ENCODE peak calls at places on chromosomes 5 and 9, in six cellular contexts. One of them, this sample, is unnamed.

GRCh38 chr9:133954862-133955529 is 37.1 kb downstream of the VAV2 start:
- DNase-seq in chondrocyte: peak; percentile 70
- DNase-seq in HFFc6: no peak
- DNase-seq in thyroid gland: no peak
- DNase-seq in Caco-2: no peak
- DNase-seq in lower leg skin: no peak
- DNase-seq in this sample: no peak

GRCh38 chr9:130200038-130200979 is 28.1 kb downstream of the NCS1 start:
- DNase-seq in chondrocyte: no peak
- DNase-seq in HFFc6: no peak
- DNase-seq in thyroid gland: peak; percentile 86
- DNase-seq in Caco-2: no peak
- DNase-seq in lower leg skin: no peak
- DNase-seq in this sample: no peak

GRCh38 chr9:35464056-35465025 is 25.6 kb upstream of the RUSC2 start:
- DNase-seq in chondrocyte: no peak
- DNase-seq in HFFc6: no peak
- DNase-seq in thyroid gland: no peak
- DNase-seq in Caco-2: no peak
- DNase-seq in lower leg skin: no peak
- DNase-seq in this sample: no peak

GRCh38 chr9:76472925-76473324 is 13.9 kb downstream of the GCNT1 start:
- DNase-seq in chondrocyte: no peak
- DNase-seq in HFFc6: no peak
- DNase-seq in thyroid gland: no peak
- DNase-seq in Caco-2: no peak
- DNase-seq in lower leg skin: no peak
- DNase-seq in this sample: no peak

GRCh38 chr5:73295447-73295846 is 122.5 kb downstream of the TMEM174 start:
- DNase-seq in chondrocyte: no peak
- DNase-seq in HFFc6: no peak
- DNase-seq in thyroid gland: no peak
- DNase-seq in Caco-2: no peak
- DNase-seq in lower leg skin: no peak
- DNase-seq in this sample: no peak

GRCh38 chr9:109108318-109108717 is 11.4 kb downstream of the TMEM245 start:
- DNase-seq in chondrocyte: no peak
- DNase-seq in HFFc6: peak; percentile 36
- DNase-seq in thyroid gland: no peak
- DNase-seq in Caco-2: no peak
- DNase-seq in lower leg skin: no peak
- DNase-seq in this sample: no peak

GRCh38 chr9:125343518-125344284 is 82.1 kb downstream of the GAPVD1 start:
- DNase-seq in chondrocyte: no peak
- DNase-seq in HFFc6: peak; percentile 60
- DNase-seq in thyroid gland: peak; percentile 6
- DNase-seq in Caco-2: no peak
- DNase-seq in lower leg skin: no peak
- DNase-seq in this sample: no peak

GRCh38 chr9:37592108-37592951 is at the start of gene TOMM5:
- DNase-seq in chondrocyte: peak; percentile 97
- DNase-seq in HFFc6: peak; percentile 94
- DNase-seq in thyroid gland: peak; percentile 95
- DNase-seq in Caco-2: peak; percentile 96
- DNase-seq in lower leg skin: peak; percentile 92
- DNase-seq in this sample: peak; percentile 68

GRCh38 chr9:127585161-127585750 is 26.8 kb upstream of the STXBP1 start:
- DNase-seq in chondrocyte: no peak
- DNase-seq in HFFc6: no peak
- DNase-seq in thyroid gland: no peak
- DNase-seq in Caco-2: no peak
- DNase-seq in lower leg skin: no peak
- DNase-seq in this sample: no peak

GRCh38 chr5:117107859-117108258 is 533.2 kb upstream of the SEMA6A start:
- DNase-seq in chondrocyte: no peak
- DNase-seq in HFFc6: no peak
- DNase-seq in thyroid gland: no peak
- DNase-seq in Caco-2: no peak
- DNase-seq in lower leg skin: no peak
- DNase-seq in this sample: no peak

GRCh38 chr5:28750236-28750635 is 1711.8 kb upstream of the CDH9 start:
- DNase-seq in chondrocyte: no peak
- DNase-seq in HFFc6: no peak
- DNase-seq in thyroid gland: no peak
- DNase-seq in Caco-2: no peak
- DNase-seq in lower leg skin: no peak
- DNase-seq in this sample: no peak

GRCh38 chr9:112037281-112038016 is 137.6 kb downstream of the SUSD1 start:
- DNase-seq in chondrocyte: no peak
- DNase-seq in HFFc6: peak; percentile 76
- DNase-seq in thyroid gland: no peak
- DNase-seq in Caco-2: no peak
- DNase-seq in lower leg skin: no peak
- DNase-seq in this sample: no peak

GRCh38 chr5:107668933-107669542 is 1.7 kb downstream of the EFNA5 start:
- DNase-seq in chondrocyte: no peak
- DNase-seq in HFFc6: no peak
- DNase-seq in thyroid gland: peak; percentile 10
- DNase-seq in Caco-2: no peak
- DNase-seq in lower leg skin: no peak
- DNase-seq in this sample: no peak

GRCh38 chr5:143516249-143516648 is 112.8 kb upstream of the NR3C1 start:
- DNase-seq in chondrocyte: no peak
- DNase-seq in HFFc6: no peak
- DNase-seq in thyroid gland: no peak
- DNase-seq in Caco-2: no peak
- DNase-seq in lower leg skin: no peak
- DNase-seq in this sample: no peak

GRCh38 chr5:67244345-67244793 is 47.8 kb upstream of the CD180 start:
- DNase-seq in chondrocyte: no peak
- DNase-seq in HFFc6: no peak
- DNase-seq in thyroid gland: peak; percentile 55
- DNase-seq in Caco-2: no peak
- DNase-seq in lower leg skin: no peak
- DNase-seq in this sample: peak; percentile 41

GRCh38 chr9:28915256-28915930 is 1342.1 kb upstream of the C9orf72 start:
- DNase-seq in chondrocyte: no peak
- DNase-seq in HFFc6: no peak
- DNase-seq in thyroid gland: no peak
- DNase-seq in Caco-2: peak; percentile 51
- DNase-seq in lower leg skin: no peak
- DNase-seq in this sample: peak; percentile 51

GRCh38 chr5:116441223-116441622 is 133.4 kb downstream of the SEMA6A start:
- DNase-seq in chondrocyte: no peak
- DNase-seq in HFFc6: no peak
- DNase-seq in thyroid gland: no peak
- DNase-seq in Caco-2: no peak
- DNase-seq in lower leg skin: no peak
- DNase-seq in this sample: no peak

GRCh38 chr5:129271309-129271708 is 176.8 kb downstream of the ISOC1 start:
- DNase-seq in chondrocyte: no peak
- DNase-seq in HFFc6: no peak
- DNase-seq in thyroid gland: no peak
- DNase-seq in Caco-2: no peak
- DNase-seq in lower leg skin: no peak
- DNase-seq in this sample: peak; percentile 36

GRCh38 chr5:125134216-125135081 is 388.0 kb upstream of the ZNF608 start:
- DNase-seq in chondrocyte: no peak
- DNase-seq in HFFc6: peak; percentile 74
- DNase-seq in thyroid gland: no peak
- DNase-seq in Caco-2: no peak
- DNase-seq in lower leg skin: no peak
- DNase-seq in this sample: peak; percentile 16

GRCh38 chr9:133587051-133587450 is 22.1 kb downstream of the FAM163B start:
- DNase-seq in chondrocyte: no peak
- DNase-seq in HFFc6: no peak
- DNase-seq in thyroid gland: no peak
- DNase-seq in Caco-2: no peak
- DNase-seq in lower leg skin: no peak
- DNase-seq in this sample: no peak

GRCh38 chr5:135729582-135729879 is 104.9 kb upstream of the SLC25A48 start:
- DNase-seq in chondrocyte: no peak
- DNase-seq in HFFc6: no peak
- DNase-seq in thyroid gland: no peak
- DNase-seq in Caco-2: no peak
- DNase-seq in lower leg skin: no peak
- DNase-seq in this sample: no peak

GRCh38 chr5:137075163-137075970 is 423.8 kb downstream of the SPOCK1 start:
- DNase-seq in chondrocyte: no peak
- DNase-seq in HFFc6: peak; percentile 36
- DNase-seq in thyroid gland: peak; percentile 89
- DNase-seq in Caco-2: peak; percentile 82
- DNase-seq in lower leg skin: no peak
- DNase-seq in this sample: peak; percentile 96

GRCh38 chr5:68395844-68396523 is 180.4 kb downstream of the PIK3R1 start:
- DNase-seq in chondrocyte: no peak
- DNase-seq in HFFc6: no peak
- DNase-seq in thyroid gland: no peak
- DNase-seq in Caco-2: peak; percentile 49
- DNase-seq in lower leg skin: no peak
- DNase-seq in this sample: peak; percentile 86

GRCh38 chr5:44881266-44881665 is 72.5 kb downstream of the MRPS30 start:
- DNase-seq in chondrocyte: no peak
- DNase-seq in HFFc6: no peak
- DNase-seq in thyroid gland: no peak
- DNase-seq in Caco-2: no peak
- DNase-seq in lower leg skin: no peak
- DNase-seq in this sample: peak; percentile 9

GRCh38 chr5:21097661-21098060 is 1109.7 kb upstream of the CDH18 start:
- DNase-seq in chondrocyte: no peak
- DNase-seq in HFFc6: no peak
- DNase-seq in thyroid gland: no peak
- DNase-seq in Caco-2: no peak
- DNase-seq in lower leg skin: no peak
- DNase-seq in this sample: no peak

GRCh38 chr5:14325369-14325768 is 182.2 kb downstream of the TRIO start:
- DNase-seq in chondrocyte: no peak
- DNase-seq in HFFc6: no peak
- DNase-seq in thyroid gland: no peak
- DNase-seq in Caco-2: no peak
- DNase-seq in lower leg skin: no peak
- DNase-seq in this sample: no peak

GRCh38 chr5:14327624-14328023 is 184.5 kb downstream of the TRIO start:
- DNase-seq in chondrocyte: no peak
- DNase-seq in HFFc6: no peak
- DNase-seq in thyroid gland: peak; percentile 46
- DNase-seq in Caco-2: no peak
- DNase-seq in lower leg skin: no peak
- DNase-seq in this sample: no peak

GRCh38 chr5:14323466-14323865 is 180.3 kb downstream of the TRIO start:
- DNase-seq in chondrocyte: no peak
- DNase-seq in HFFc6: no peak
- DNase-seq in thyroid gland: peak; percentile 36
- DNase-seq in Caco-2: no peak
- DNase-seq in lower leg skin: no peak
- DNase-seq in this sample: no peak

GRCh38 chr5:14328144-14328543 is 185.0 kb downstream of the TRIO start:
- DNase-seq in chondrocyte: no peak
- DNase-seq in HFFc6: no peak
- DNase-seq in thyroid gland: no peak
- DNase-seq in Caco-2: no peak
- DNase-seq in lower leg skin: no peak
- DNase-seq in this sample: no peak

DNA sequence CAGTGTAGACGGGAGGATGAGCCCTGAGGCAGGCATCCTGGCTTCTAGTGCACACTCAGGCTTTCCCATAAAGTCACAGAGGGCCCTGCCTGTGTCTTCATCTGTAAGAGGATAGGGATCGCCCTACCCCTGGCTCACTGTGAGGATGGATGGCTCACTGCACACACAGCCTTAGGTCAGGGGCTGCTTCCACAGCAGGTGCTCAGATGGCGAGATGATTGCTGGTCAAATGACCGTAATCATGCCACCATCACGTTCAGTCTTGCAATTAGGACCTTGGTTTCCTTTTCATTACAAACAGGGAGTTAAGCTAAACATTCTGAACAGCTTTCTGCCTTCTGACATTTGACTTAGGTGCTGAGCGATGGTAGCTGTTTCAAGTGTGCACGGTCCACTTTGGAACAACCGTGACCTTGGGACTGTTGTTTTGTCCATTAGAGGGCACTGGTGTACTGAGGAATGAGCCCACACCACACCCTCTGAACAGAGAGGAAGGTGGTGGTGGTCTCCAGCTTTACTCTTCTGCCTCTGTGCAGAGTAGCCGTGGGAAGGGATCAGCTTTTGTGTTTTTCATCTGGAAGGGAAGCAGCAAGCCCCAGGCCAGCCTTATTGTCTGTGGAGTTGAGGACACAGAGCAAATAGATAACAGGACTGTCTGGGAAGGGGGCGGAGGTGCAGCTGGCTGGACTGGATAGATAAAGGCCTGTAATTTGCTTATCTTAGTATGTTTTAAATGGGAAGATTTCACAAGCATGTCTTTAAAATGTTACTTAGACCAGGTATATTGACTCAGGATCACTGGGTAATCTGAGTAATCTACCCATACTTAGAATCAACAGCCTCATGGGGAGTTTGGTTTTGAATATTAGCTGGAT is 183.1 kb downstream of the TRIO start:
- DNase-seq in chondrocyte: no peak
- DNase-seq in HFFc6: no peak
- DNase-seq in thyroid gland: no peak
- DNase-seq in Caco-2: peak; percentile 69
- DNase-seq in lower leg skin: no peak
- DNase-seq in this sample: no peak
- TF ChIP-seq CTCF in chondrocyte: peak; percentile 77
- TF ChIP-seq CTCF in HFFc6: peak; percentile 59
- TF ChIP-seq CTCF in thyroid gland: no peak
- TF ChIP-seq CTCF in Caco-2: peak; percentile 48
- TF ChIP-seq CTCF in lower leg skin: no peak
- TF ChIP-seq CTCF in this sample: no peak

DNA sequence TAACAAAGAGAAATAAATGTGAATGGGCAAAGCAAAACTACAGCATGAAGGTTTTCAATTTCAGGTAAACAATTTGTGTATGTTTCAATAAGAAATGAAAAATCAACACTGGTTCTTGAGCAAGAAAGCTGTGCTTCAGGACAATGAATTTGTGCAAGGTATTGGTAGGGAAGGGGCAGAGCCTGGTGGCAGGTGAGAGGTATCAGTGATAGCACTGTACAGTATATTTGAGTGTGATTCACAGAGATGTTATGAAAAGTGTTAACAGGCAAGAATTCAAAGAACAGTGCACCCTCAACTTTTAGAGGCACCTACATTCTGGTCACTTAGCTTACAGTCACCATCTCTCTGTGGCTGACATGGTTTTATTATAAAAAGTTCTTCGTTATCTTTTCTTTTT is 25.7 kb downstream of the PLPP1 start:
- DNase-seq in chondrocyte: no peak
- DNase-seq in HFFc6: no peak
- DNase-seq in thyroid gland: no peak
- DNase-seq in Caco-2: no peak
- DNase-seq in lower leg skin: no peak
- DNase-seq in this sample: no peak
- TF ChIP-seq CTCF in chondrocyte: no peak
- TF ChIP-seq CTCF in HFFc6: no peak
- TF ChIP-seq CTCF in thyroid gland: no peak
- TF ChIP-seq CTCF in Caco-2: no peak
- TF ChIP-seq CTCF in lower leg skin: no peak
- TF ChIP-seq CTCF in this sample: no peak

GRCh38 chr9:136536721-136537241 is 9.1 kb downstream of the NOTCH1 start:
- DNase-seq in chondrocyte: no peak
- DNase-seq in HFFc6: no peak
- DNase-seq in thyroid gland: no peak
- DNase-seq in Caco-2: no peak
- DNase-seq in lower leg skin: no peak
- DNase-seq in this sample: no peak
- TF ChIP-seq CTCF in chondrocyte: peak; percentile 32
- TF ChIP-seq CTCF in HFFc6: peak; percentile 31
- TF ChIP-seq CTCF in thyroid gland: no peak
- TF ChIP-seq CTCF in Caco-2: no peak
- TF ChIP-seq CTCF in lower leg skin: no peak
- TF ChIP-seq CTCF in this sample: no peak

GRCh38 chr9:14441976-14442651 is 128.2 kb upstream of the NFIB start:
- DNase-seq in chondrocyte: no peak
- DNase-seq in HFFc6: no peak
- DNase-seq in thyroid gland: no peak
- DNase-seq in Caco-2: peak; percentile 49
- DNase-seq in lower leg skin: no peak
- DNase-seq in this sample: no peak
- TF ChIP-seq CTCF in chondrocyte: peak; percentile 67
- TF ChIP-seq CTCF in HFFc6: peak; percentile 69
- TF ChIP-seq CTCF in thyroid gland: no peak
- TF ChIP-seq CTCF in Caco-2: peak; percentile 36
- TF ChIP-seq CTCF in lower leg skin: no peak
- TF ChIP-seq CTCF in this sample: no peak